ENCODE peak calls at places on chromosomes 5 and 9, in nine cellular contexts. One of them, this sample, is unnamed.
A peak's percentile ranks its signal among the peaks of the same experiment; 100 is the strongest.

GRCh38 chr5:148912714-148913398 is 86.4 kb downstream of the ADRB2 start:
- DNase-seq in Peyer's patch: no peak
- DNase-seq in thyroid gland: no peak
- DNase-seq in kidney: no peak
- DNase-seq in tibial nerve: no peak
- DNase-seq in mesendoderm: peak; percentile 98
- DNase-seq in bronchial epithelial cell: peak; percentile 100
- DNase-seq in mesenchymal stem cell: peak; percentile 97
- DNase-seq in BJ: peak; percentile 95
- DNase-seq in this sample: peak; percentile 98

GRCh38 chr9:68999393-69000105 is 14.4 kb downstream of the PRKACG start:
- DNase-seq in thyroid gland: peak; percentile 48
- DNase-seq in mesenchymal stem cell: peak; percentile 80
- DNase-seq in BJ: peak; percentile 8
- DNase-seq in tibial nerve: no peak
- DNase-seq in bronchial epithelial cell: peak; percentile 66
- DNase-seq in Peyer's patch: no peak
- DNase-seq in mesendoderm: peak; percentile 92
- DNase-seq in kidney: no peak
- DNase-seq in this sample: peak; percentile 36

GRCh38 chr9:27701029-27701428 is 127.7 kb upstream of the C9orf72 start:
- DNase-seq in BJ: no peak
- DNase-seq in tibial nerve: no peak
- DNase-seq in mesenchymal stem cell: no peak
- DNase-seq in Peyer's patch: no peak
- DNase-seq in mesendoderm: no peak
- DNase-seq in thyroid gland: no peak
- DNase-seq in kidney: no peak
- DNase-seq in bronchial epithelial cell: no peak
- DNase-seq in this sample: no peak

GRCh38 chr9:114282926-114283325 is 40.0 kb upstream of the ORM1 start:
- DNase-seq in mesendoderm: peak; percentile 51
- DNase-seq in bronchial epithelial cell: peak; percentile 51
- DNase-seq in Peyer's patch: peak; percentile 5
- DNase-seq in BJ: peak; percentile 73
- DNase-seq in kidney: peak; percentile 24
- DNase-seq in tibial nerve: no peak
- DNase-seq in thyroid gland: no peak
- DNase-seq in mesenchymal stem cell: peak; percentile 94
- DNase-seq in this sample: no peak

GRCh38 chr9:2729003-2729402 is 11.7 kb downstream of the KCNV2 start:
- DNase-seq in Peyer's patch: no peak
- DNase-seq in mesenchymal stem cell: no peak
- DNase-seq in kidney: no peak
- DNase-seq in BJ: no peak
- DNase-seq in thyroid gland: no peak
- DNase-seq in mesendoderm: no peak
- DNase-seq in bronchial epithelial cell: peak; percentile 36
- DNase-seq in tibial nerve: no peak
- DNase-seq in this sample: no peak

GRCh38 chr5:96324708-96325107 is 108.3 kb downstream of the PCSK1 start:
- DNase-seq in thyroid gland: no peak
- DNase-seq in BJ: no peak
- DNase-seq in bronchial epithelial cell: peak; percentile 97
- DNase-seq in Peyer's patch: no peak
- DNase-seq in tibial nerve: no peak
- DNase-seq in mesendoderm: no peak
- DNase-seq in mesenchymal stem cell: peak; percentile 50
- DNase-seq in kidney: no peak
- DNase-seq in this sample: peak; percentile 90

GRCh38 chr5:13627673-13628454 is 316.6 kb downstream of the DNAH5 start:
- DNase-seq in thyroid gland: no peak
- DNase-seq in kidney: no peak
- DNase-seq in mesendoderm: no peak
- DNase-seq in Peyer's patch: no peak
- DNase-seq in tibial nerve: no peak
- DNase-seq in bronchial epithelial cell: no peak
- DNase-seq in BJ: no peak
- DNase-seq in mesenchymal stem cell: no peak
- DNase-seq in this sample: no peak

GRCh38 chr5:104146652-104147051 is 584.1 kb upstream of the NUDT12 start:
- DNase-seq in thyroid gland: no peak
- DNase-seq in tibial nerve: no peak
- DNase-seq in BJ: peak; percentile 2
- DNase-seq in bronchial epithelial cell: no peak
- DNase-seq in Peyer's patch: no peak
- DNase-seq in mesendoderm: no peak
- DNase-seq in mesenchymal stem cell: peak; percentile 16
- DNase-seq in kidney: no peak
- DNase-seq in this sample: no peak

GRCh38 chr9:22241024-22241423 is 205.6 kb upstream of the DMRTA1 start:
- DNase-seq in mesendoderm: no peak
- DNase-seq in Peyer's patch: no peak
- DNase-seq in kidney: no peak
- DNase-seq in mesenchymal stem cell: no peak
- DNase-seq in BJ: no peak
- DNase-seq in tibial nerve: no peak
- DNase-seq in thyroid gland: no peak
- DNase-seq in bronchial epithelial cell: peak; percentile 42
- DNase-seq in this sample: no peak

GRCh38 chr5:169354921-169355320 is 54.0 kb upstream of the SLIT3 start:
- DNase-seq in BJ: no peak
- DNase-seq in bronchial epithelial cell: peak; percentile 66
- DNase-seq in mesenchymal stem cell: no peak
- DNase-seq in Peyer's patch: no peak
- DNase-seq in thyroid gland: no peak
- DNase-seq in tibial nerve: no peak
- DNase-seq in kidney: no peak
- DNase-seq in mesendoderm: no peak
- DNase-seq in this sample: no peak

GRCh38 chr5:124755565-124755964 is 9.1 kb upstream of the ZNF608 start:
- DNase-seq in thyroid gland: no peak
- DNase-seq in mesendoderm: peak; percentile 61
- DNase-seq in kidney: no peak
- DNase-seq in BJ: no peak
- DNase-seq in bronchial epithelial cell: no peak
- DNase-seq in Peyer's patch: no peak
- DNase-seq in mesenchymal stem cell: peak; percentile 18
- DNase-seq in tibial nerve: no peak
- DNase-seq in this sample: peak; percentile 83

GRCh38 chr5:64286381-64286780 is 120.7 kb downstream of the RNF180 start:
- DNase-seq in mesendoderm: no peak
- DNase-seq in kidney: no peak
- DNase-seq in Peyer's patch: no peak
- DNase-seq in BJ: no peak
- DNase-seq in thyroid gland: no peak
- DNase-seq in mesenchymal stem cell: no peak
- DNase-seq in bronchial epithelial cell: no peak
- DNase-seq in tibial nerve: no peak
- DNase-seq in this sample: no peak

GRCh38 chr9:100088202-100088601 is 10.6 kb downstream of the ERP44 start:
- DNase-seq in tibial nerve: no peak
- DNase-seq in kidney: no peak
- DNase-seq in mesenchymal stem cell: no peak
- DNase-seq in bronchial epithelial cell: peak; percentile 66
- DNase-seq in mesendoderm: peak; percentile 14
- DNase-seq in Peyer's patch: no peak
- DNase-seq in BJ: no peak
- DNase-seq in thyroid gland: no peak
- DNase-seq in this sample: no peak

GRCh38 chr5:146744358-146744757 is 134.2 kb downstream of the PPP2R2B start:
- DNase-seq in thyroid gland: no peak
- DNase-seq in bronchial epithelial cell: peak; percentile 4
- DNase-seq in tibial nerve: no peak
- DNase-seq in mesenchymal stem cell: no peak
- DNase-seq in mesendoderm: peak; percentile 47
- DNase-seq in Peyer's patch: no peak
- DNase-seq in kidney: no peak
- DNase-seq in BJ: no peak
- DNase-seq in this sample: peak; percentile 17

GRCh38 chr9:96498796-96499195 is 48.8 kb downstream of the HABP4 start:
- DNase-seq in mesendoderm: no peak
- DNase-seq in BJ: no peak
- DNase-seq in thyroid gland: no peak
- DNase-seq in bronchial epithelial cell: no peak
- DNase-seq in Peyer's patch: no peak
- DNase-seq in tibial nerve: no peak
- DNase-seq in kidney: no peak
- DNase-seq in mesenchymal stem cell: no peak
- DNase-seq in this sample: no peak

GRCh38 chr9:81182421-81182820 is 506.9 kb downstream of the TLE1 start:
- DNase-seq in mesenchymal stem cell: peak; percentile 66
- DNase-seq in tibial nerve: no peak
- DNase-seq in bronchial epithelial cell: peak; percentile 54
- DNase-seq in kidney: no peak
- DNase-seq in Peyer's patch: no peak
- DNase-seq in thyroid gland: no peak
- DNase-seq in mesendoderm: peak; percentile 8
- DNase-seq in BJ: no peak
- DNase-seq in this sample: peak; percentile 65

GRCh38 chr9:259405-260404 is 45.0 kb downstream of the DOCK8 start:
- DNase-seq in mesendoderm: peak; percentile 89
- DNase-seq in kidney: no peak
- DNase-seq in bronchial epithelial cell: no peak
- DNase-seq in Peyer's patch: no peak
- DNase-seq in mesenchymal stem cell: no peak
- DNase-seq in BJ: no peak
- DNase-seq in tibial nerve: no peak
- DNase-seq in thyroid gland: no peak
- DNase-seq in this sample: no peak

DNA sequence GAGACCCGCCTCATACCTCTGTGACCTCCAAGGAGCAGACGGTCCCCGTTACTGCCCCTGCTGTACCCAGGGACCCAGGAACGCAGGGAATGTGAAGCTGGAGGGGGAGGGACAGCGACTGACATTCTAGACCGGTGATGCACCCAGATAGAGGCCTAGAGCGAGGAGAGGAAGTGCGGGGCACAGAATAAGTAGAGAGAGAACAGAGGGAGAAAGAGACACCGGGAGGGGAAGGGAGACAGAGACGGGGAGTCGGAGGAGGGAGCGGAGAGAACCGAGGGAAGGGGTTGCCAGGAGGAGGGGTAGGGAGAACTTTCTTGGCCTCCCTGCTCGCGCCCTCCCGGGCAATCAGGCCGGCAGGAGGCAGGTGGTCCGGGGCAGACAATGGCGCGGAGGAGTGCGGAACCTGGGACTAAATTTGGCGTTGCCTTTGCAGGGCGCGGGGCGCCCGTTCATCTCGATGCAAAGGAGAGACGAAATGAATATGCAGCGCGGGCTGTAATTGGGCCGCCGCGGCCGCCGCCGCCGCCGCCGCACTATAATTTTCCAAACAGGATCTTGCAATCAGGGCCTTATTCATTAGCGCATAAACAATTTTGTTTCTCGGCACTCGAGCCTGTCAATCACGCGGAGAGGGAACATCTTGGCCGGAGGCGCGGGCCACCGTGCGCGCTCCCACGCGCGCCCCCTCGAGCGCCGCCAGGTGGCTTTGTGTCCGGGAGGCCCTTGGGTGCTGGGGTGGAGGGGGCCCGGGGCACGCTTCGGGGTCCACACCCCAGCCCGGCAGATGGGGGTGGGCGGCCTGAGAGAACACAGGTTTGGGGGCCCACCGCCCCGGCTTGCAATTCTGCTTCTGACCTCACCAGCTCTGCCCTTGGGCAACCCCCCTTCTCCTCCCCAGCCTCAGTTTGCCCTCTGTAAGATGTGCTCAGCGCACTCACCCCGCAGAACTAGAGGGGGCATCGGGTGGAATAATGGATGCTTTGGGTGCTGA is 32.9 kb downstream of the NDUFA8 start:
- DNase-seq in Peyer's patch: no peak
- DNase-seq in thyroid gland: no peak
- DNase-seq in mesenchymal stem cell: peak; percentile 52
- DNase-seq in mesendoderm: peak; percentile 91
- DNase-seq in tibial nerve: no peak
- DNase-seq in bronchial epithelial cell: no peak
- DNase-seq in kidney: no peak
- DNase-seq in BJ: no peak
- DNase-seq in this sample: no peak
- H3K4me3 ChIP-seq in Peyer's patch: no peak overlapping the region
- H3K4me3 ChIP-seq in thyroid gland: no peak overlapping the region
- H3K4me3 ChIP-seq in mesenchymal stem cell: peak overlapping the region; percentile 41
- H3K4me3 ChIP-seq in mesendoderm: peak overlapping the region; percentile 26
- H3K4me3 ChIP-seq in tibial nerve: peak overlapping the region; percentile 11
- H3K4me3 ChIP-seq in bronchial epithelial cell: peak overlapping the region; percentile 15
- H3K4me3 ChIP-seq in kidney: no peak overlapping the region
- H3K4me3 ChIP-seq in BJ: peak overlapping the region; percentile 12
- H3K4me3 ChIP-seq in this sample: no peak overlapping the region

GRCh38 chr9:1647776-1648175 is 367.4 kb upstream of the SMARCA2 start:
- DNase-seq in mesenchymal stem cell: no peak
- DNase-seq in bronchial epithelial cell: peak; percentile 96
- DNase-seq in BJ: no peak
- DNase-seq in tibial nerve: no peak
- DNase-seq in kidney: no peak
- DNase-seq in Peyer's patch: no peak
- DNase-seq in mesendoderm: peak; percentile 81
- DNase-seq in thyroid gland: no peak
- DNase-seq in this sample: peak; percentile 75
- H3K36me3 ChIP-seq in mesenchymal stem cell: no peaks in the 10 kb centered on the region
- H3K36me3 ChIP-seq in bronchial epithelial cell: no peaks in the 10 kb centered on the region
- H3K36me3 ChIP-seq in BJ: no peaks in the 10 kb centered on the region
- H3K36me3 ChIP-seq in tibial nerve: no peaks in the 10 kb centered on the region
- H3K36me3 ChIP-seq in kidney: no peaks in the 10 kb centered on the region
- H3K36me3 ChIP-seq in Peyer's patch: no peaks in the 10 kb centered on the region
- H3K36me3 ChIP-seq in mesendoderm: no peaks in the 10 kb centered on the region
- H3K36me3 ChIP-seq in thyroid gland: no peaks in the 10 kb centered on the region
- H3K36me3 ChIP-seq in this sample: no peaks in the 10 kb centered on the region

GRCh38 chr5:67204821-67205220 is 8.2 kb upstream of the CD180 start:
- DNase-seq in mesenchymal stem cell: no peak
- DNase-seq in mesendoderm: no peak
- DNase-seq in bronchial epithelial cell: no peak
- DNase-seq in tibial nerve: no peak
- DNase-seq in BJ: no peak
- DNase-seq in Peyer's patch: no peak
- DNase-seq in thyroid gland: no peak
- DNase-seq in kidney: no peak
- DNase-seq in this sample: no peak
- H3K4me3 ChIP-seq in mesenchymal stem cell: no peak overlapping the region
- H3K4me3 ChIP-seq in mesendoderm: no peak overlapping the region
- H3K4me3 ChIP-seq in bronchial epithelial cell: no peak overlapping the region
- H3K4me3 ChIP-seq in tibial nerve: no peak overlapping the region
- H3K4me3 ChIP-seq in BJ: no peak overlapping the region
- H3K4me3 ChIP-seq in Peyer's patch: no peak overlapping the region
- H3K4me3 ChIP-seq in thyroid gland: no peak overlapping the region
- H3K4me3 ChIP-seq in kidney: no peak overlapping the region
- H3K4me3 ChIP-seq in this sample: no peak overlapping the region

DNA sequence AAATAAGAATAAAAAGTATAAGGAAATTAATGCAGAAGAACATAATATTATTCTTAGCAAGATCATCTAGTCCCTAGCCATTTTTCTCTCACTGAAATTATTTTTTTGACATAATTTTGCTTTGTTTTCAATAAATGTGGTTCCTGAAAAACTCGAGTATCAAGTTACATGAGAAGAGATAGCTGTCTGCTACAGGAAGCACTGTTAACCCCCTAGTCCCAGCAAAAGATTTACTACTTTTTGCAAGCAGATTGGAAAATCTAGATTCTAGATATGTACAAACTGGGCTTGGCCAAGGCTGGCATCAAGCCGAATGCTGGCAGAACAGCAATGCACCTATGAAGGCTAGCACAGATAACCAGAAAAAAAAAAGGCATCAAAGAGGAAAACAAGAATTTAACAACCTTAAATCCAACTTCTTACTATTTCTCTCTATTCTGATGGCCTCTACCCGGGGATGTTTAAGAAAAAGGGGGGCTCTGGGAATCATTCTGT is 21.9 kb upstream of the ISCA1 start:
- DNase-seq in bronchial epithelial cell: no peak
- DNase-seq in kidney: no peak
- DNase-seq in mesenchymal stem cell: no peak
- DNase-seq in thyroid gland: no peak
- DNase-seq in mesendoderm: no peak
- DNase-seq in BJ: no peak
- DNase-seq in Peyer's patch: no peak
- DNase-seq in tibial nerve: no peak
- DNase-seq in this sample: no peak
- H3K36me3 ChIP-seq in bronchial epithelial cell: peaks cover 22% of the 10 kb centered on the region
- H3K36me3 ChIP-seq in kidney: peaks cover 27% of the 10 kb centered on the region
- H3K36me3 ChIP-seq in mesenchymal stem cell: peaks cover 100% of the 10 kb centered on the region
- H3K36me3 ChIP-seq in thyroid gland: peaks cover 65% of the 10 kb centered on the region
- H3K36me3 ChIP-seq in mesendoderm: peaks cover 4% of the 10 kb centered on the region
- H3K36me3 ChIP-seq in BJ: peaks cover 8% of the 10 kb centered on the region
- H3K36me3 ChIP-seq in Peyer's patch: peaks cover 97% of the 10 kb centered on the region
- H3K36me3 ChIP-seq in tibial nerve: peaks cover 3% of the 10 kb centered on the region
- H3K36me3 ChIP-seq in this sample: peaks cover 61% of the 10 kb centered on the region

This sample was measured in MG63.